ENCODE peak calls at places on chromosomes 16 and 17, in four cellular contexts. R is left ventricle myocardium inferior, B is K562, Y is lower lobe of right lung. X is an unnamed sample. For H3K36me3, the result is how much of the 10 kb centered on the place peaks cover.

GRCh38 chr17:39757931-39758873 is 20.5 kb downstream of the GRB7 start:
- DNase-seq in R (no peak), B (no peak), Y (no peak), X (no peak)

GRCh38 chr17:676060-676745 is 38.4 kb downstream of the VPS53 start:
- DNase-seq in R (no peak), B (no peak), Y (no peak), X (no peak)

GRCh38 chr16:71254832-71255560 is 24.5 kb upstream of the HYDIN start:
- DNase-seq in R (no peak), B (no peak), Y (no peak), X (no peak)

GRCh38 chr17:15502315-15503112 is 35.1 kb upstream of the CDRT4 start:
- DNase-seq in R (peak), B (peak), Y (peak), X (peak)

GRCh38 chr16:4412159-4412558 is 4.2 kb downstream of the CORO7 start:
- DNase-seq in R (no peak), B (no peak), Y (no peak), X (no peak)

GRCh38 chr16:82192665-82193064 is 22.6 kb upstream of the MPHOSPH6 start:
- DNase-seq in R (no peak), B (no peak), Y (no peak), X (no peak)

GRCh38 chr16:35210681-35211433 is 1751.4 kb downstream of the TP53TG3F start:
- DNase-seq in R (no peak), B (no peak), Y (no peak), X (no peak)

GRCh38 chr16:54076006-54076504 is 210.5 kb downstream of the IRX3 start:
- DNase-seq in R (no peak), B (no peak), Y (no peak), X (no peak)

GRCh38 chr17:77893144-77894044 is 65.1 kb upstream of the TNRC6C start:
- DNase-seq in R (no peak), B (no peak), Y (no peak), X (no peak)

GRCh38 chr17:40577611-40578065 is 12.4 kb upstream of the CCR7 start:
- DNase-seq in R (no peak), B (no peak), Y (no peak), X (no peak)

GRCh38 chr17:36920032-36921000 is 17.0 kb upstream of the LHX1 start:
- DNase-seq in R (no peak), B (peak), Y (no peak), X (no peak)

GRCh38 chr16:86934581-86935322 is 356.4 kb downstream of the FOXL1 start:
- DNase-seq in R (no peak), B (no peak), Y (no peak), X (no peak)

GRCh38 chr17:41302981-41303380 is 330 bp upstream of the KRTAP29-1 start:
- DNase-seq in R (no peak), B (no peak), Y (no peak), X (no peak)

GRCh38 chr17:81306898-81307510 is 11.9 kb upstream of the SLC38A10 start:
- DNase-seq in R (no peak), B (no peak), Y (no peak), X (no peak)

GRCh38 chr17:81306491-81306890 is 11.4 kb upstream of the SLC38A10 start:
- DNase-seq in R (no peak), B (no peak), Y (no peak), X (no peak)

GRCh38 chr17:81309140-81309858 is 14.2 kb upstream of the SLC38A10 start:
- DNase-seq in R (peak), B (peak), Y (peak), X (peak)

GRCh38 chr17:81307636-81308035 is 12.5 kb upstream of the SLC38A10 start:
- DNase-seq in R (no peak), B (no peak), Y (no peak), X (no peak)

GRCh38 chr17:81308161-81308560 is 13.1 kb upstream of the SLC38A10 start:
- DNase-seq in R (no peak), B (no peak), Y (no peak), X (no peak)
- H3K36me3 ChIP-seq in R (under half), B (under half), Y (under half), X (under half)

GRCh38 chr17:31582151-31582907 is 190.9 kb downstream of the RAB11FIP4 start:
- DNase-seq in R (peak), B (no peak), Y (peak), X (peak)
- TF ChIP-seq CTCF in R (no peak), B (no peak), Y (no peak), X (no peak)

GRCh38 chr17:12584727-12585126 is 81.0 kb upstream of the MYOCD start:
- DNase-seq in R (no peak), B (no peak), Y (no peak), X (no peak)
- H3K36me3 ChIP-seq in R (under half), B (under half), Y (under half), X (under half)

GRCh38 chr17:47119746-47120520 is 69.2 kb downstream of the CDC27 start:
- DNase-seq in R (no peak), B (no peak), Y (no peak), X (no peak)
- TF ChIP-seq CTCF in R (no peak), B (no peak), Y (no peak), X (no peak)

GRCh38 chr17:67076290-67076689 is 31.9 kb downstream of the CACNG1 start:
- DNase-seq in R (no peak), B (no peak), Y (no peak), X (no peak)
- H3K36me3 ChIP-seq in R (under half), B (under half), Y (under half), X (under half)

GRCh38 chr17:44219636-44220210 is at the start of gene UBTF:
- DNase-seq in R (peak), B (peak), Y (peak), X (peak)

GRCh38 chr17:44218344-44219125 is 940 bp downstream of the UBTF start:
- DNase-seq in R (peak), B (peak), Y (peak), X (peak)

GRCh38 chr17:44217738-44218343 is 1.6 kb downstream of the UBTF start:
- DNase-seq in R (no peak), B (no peak), Y (no peak), X (peak)

GRCh38 chr17:44220211-44221071 is 966 bp upstream of the UBTF start:
- DNase-seq in R (peak), B (peak), Y (peak), X (peak)

GRCh38 chr17:44219126-44219635 is 294 bp downstream of the UBTF start:
- DNase-seq in R (peak), B (peak), Y (peak), X (peak)
- TF ChIP-seq CTCF in R (peak), B (peak), Y (peak), X (peak)

X was measured in right lobe of liver.